ENCODE peak calls at places on chromosomes 12 and 14, in seven cellular contexts. One of them, this sample, is unnamed.

GRCh38 chr14:100076630-100077029 is 11.4 kb downstream of the EVL start:
- DNase-seq in left lung: peak; percentile 59
- DNase-seq in tibial artery: peak; percentile 71
- DNase-seq in hepatocyte: peak; percentile 43
- DNase-seq in H9: no peak
- DNase-seq in heart right ventricle: peak; percentile 40
- DNase-seq in left ventricle myocardium inferior: peak; percentile 35
- DNase-seq in this sample: no peak

GRCh38 chr12:51351913-51352532 is 5.5 kb upstream of the CELA1 start:
- DNase-seq in left lung: no peak
- DNase-seq in tibial artery: no peak
- DNase-seq in hepatocyte: peak; percentile 75
- DNase-seq in H9: peak; percentile 91
- DNase-seq in heart right ventricle: no peak
- DNase-seq in left ventricle myocardium inferior: no peak
- DNase-seq in this sample: peak; percentile 52

GRCh38 chr12:116502141-116502725 is 56.9 kb upstream of the MAP1LC3B2 start:
- DNase-seq in left lung: no peak
- DNase-seq in tibial artery: no peak
- DNase-seq in hepatocyte: no peak
- DNase-seq in H9: no peak
- DNase-seq in heart right ventricle: no peak
- DNase-seq in left ventricle myocardium inferior: no peak
- DNase-seq in this sample: no peak

GRCh38 chr14:35405304-35405996 is 901 bp upstream of the NFKBIA start:
- DNase-seq in left lung: no peak
- DNase-seq in tibial artery: peak; percentile 83
- DNase-seq in hepatocyte: peak; percentile 56
- DNase-seq in H9: no peak
- DNase-seq in heart right ventricle: no peak
- DNase-seq in left ventricle myocardium inferior: peak; percentile 42
- DNase-seq in this sample: no peak

GRCh38 chr12:38588618-38589309 is 272.2 kb downstream of the ALG10B start:
- DNase-seq in left lung: no peak
- DNase-seq in tibial artery: no peak
- DNase-seq in hepatocyte: no peak
- DNase-seq in H9: no peak
- DNase-seq in heart right ventricle: no peak
- DNase-seq in left ventricle myocardium inferior: no peak
- DNase-seq in this sample: no peak

GRCh38 chr14:74299061-74299545 is 3.6 kb downstream of the ABCD4 start:
- DNase-seq in left lung: no peak
- DNase-seq in tibial artery: no peak
- DNase-seq in hepatocyte: no peak
- DNase-seq in H9: no peak
- DNase-seq in heart right ventricle: no peak
- DNase-seq in left ventricle myocardium inferior: no peak
- DNase-seq in this sample: no peak

GRCh38 chr12:79933580-79934264 is 1.2 kb downstream of the PPP1R12A start:
- DNase-seq in left lung: no peak
- DNase-seq in tibial artery: no peak
- DNase-seq in hepatocyte: no peak
- DNase-seq in H9: no peak
- DNase-seq in heart right ventricle: no peak
- DNase-seq in left ventricle myocardium inferior: no peak
- DNase-seq in this sample: no peak

GRCh38 chr14:63510538-63510937 is 32.6 kb downstream of the PPP2R5E start:
- DNase-seq in left lung: no peak
- DNase-seq in tibial artery: no peak
- DNase-seq in hepatocyte: no peak
- DNase-seq in H9: no peak
- DNase-seq in heart right ventricle: no peak
- DNase-seq in left ventricle myocardium inferior: no peak
- DNase-seq in this sample: no peak

GRCh38 chr12:113208041-113208934 is 13.0 kb upstream of the TPCN1 start:
- DNase-seq in left lung: peak; percentile 65
- DNase-seq in tibial artery: no peak
- DNase-seq in hepatocyte: no peak
- DNase-seq in H9: no peak
- DNase-seq in heart right ventricle: peak; percentile 46
- DNase-seq in left ventricle myocardium inferior: peak; percentile 38
- DNase-seq in this sample: no peak

GRCh38 chr12:31122481-31122880 is 48.8 kb downstream of the DDX11 start:
- DNase-seq in left lung: no peak
- DNase-seq in tibial artery: no peak
- DNase-seq in hepatocyte: no peak
- DNase-seq in H9: no peak
- DNase-seq in heart right ventricle: no peak
- DNase-seq in left ventricle myocardium inferior: no peak
- DNase-seq in this sample: no peak

GRCh38 chr14:91753501-91754128 is 21.7 kb upstream of the CATSPERB start:
- DNase-seq in left lung: no peak
- DNase-seq in tibial artery: no peak
- DNase-seq in hepatocyte: no peak
- DNase-seq in H9: no peak
- DNase-seq in heart right ventricle: no peak
- DNase-seq in left ventricle myocardium inferior: no peak
- DNase-seq in this sample: no peak

GRCh38 chr12:120468846-120469449 is 600 bp downstream of the SRSF9 start:
- DNase-seq in left lung: peak; percentile 38
- DNase-seq in tibial artery: peak; percentile 73
- DNase-seq in hepatocyte: peak; percentile 46
- DNase-seq in H9: no peak
- DNase-seq in heart right ventricle: peak; percentile 49
- DNase-seq in left ventricle myocardium inferior: peak; percentile 39
- DNase-seq in this sample: peak; percentile 41

GRCh38 chr12:57096099-57096572 is 7.2 kb downstream of the NAB2 start:
- DNase-seq in left lung: no peak
- DNase-seq in tibial artery: no peak
- DNase-seq in hepatocyte: peak; percentile 47
- DNase-seq in H9: no peak
- DNase-seq in heart right ventricle: no peak
- DNase-seq in left ventricle myocardium inferior: no peak
- DNase-seq in this sample: no peak

GRCh38 chr12:4862809-4863208 is 46.9 kb upstream of the KCNA1 start:
- DNase-seq in left lung: no peak
- DNase-seq in tibial artery: no peak
- DNase-seq in hepatocyte: no peak
- DNase-seq in H9: no peak
- DNase-seq in heart right ventricle: no peak
- DNase-seq in left ventricle myocardium inferior: no peak
- DNase-seq in this sample: no peak

GRCh38 chr12:117100851-117101673 is 1.8 kb upstream of the TESC start:
- DNase-seq in left lung: no peak
- DNase-seq in tibial artery: no peak
- DNase-seq in hepatocyte: no peak
- DNase-seq in H9: no peak
- DNase-seq in heart right ventricle: no peak
- DNase-seq in left ventricle myocardium inferior: no peak
- DNase-seq in this sample: no peak

GRCh38 chr12:67305544-67305943 is 36.4 kb downstream of the CAND1 start:
- DNase-seq in left lung: no peak
- DNase-seq in tibial artery: no peak
- DNase-seq in hepatocyte: no peak
- DNase-seq in H9: no peak
- DNase-seq in heart right ventricle: no peak
- DNase-seq in left ventricle myocardium inferior: no peak
- DNase-seq in this sample: no peak

DNA sequence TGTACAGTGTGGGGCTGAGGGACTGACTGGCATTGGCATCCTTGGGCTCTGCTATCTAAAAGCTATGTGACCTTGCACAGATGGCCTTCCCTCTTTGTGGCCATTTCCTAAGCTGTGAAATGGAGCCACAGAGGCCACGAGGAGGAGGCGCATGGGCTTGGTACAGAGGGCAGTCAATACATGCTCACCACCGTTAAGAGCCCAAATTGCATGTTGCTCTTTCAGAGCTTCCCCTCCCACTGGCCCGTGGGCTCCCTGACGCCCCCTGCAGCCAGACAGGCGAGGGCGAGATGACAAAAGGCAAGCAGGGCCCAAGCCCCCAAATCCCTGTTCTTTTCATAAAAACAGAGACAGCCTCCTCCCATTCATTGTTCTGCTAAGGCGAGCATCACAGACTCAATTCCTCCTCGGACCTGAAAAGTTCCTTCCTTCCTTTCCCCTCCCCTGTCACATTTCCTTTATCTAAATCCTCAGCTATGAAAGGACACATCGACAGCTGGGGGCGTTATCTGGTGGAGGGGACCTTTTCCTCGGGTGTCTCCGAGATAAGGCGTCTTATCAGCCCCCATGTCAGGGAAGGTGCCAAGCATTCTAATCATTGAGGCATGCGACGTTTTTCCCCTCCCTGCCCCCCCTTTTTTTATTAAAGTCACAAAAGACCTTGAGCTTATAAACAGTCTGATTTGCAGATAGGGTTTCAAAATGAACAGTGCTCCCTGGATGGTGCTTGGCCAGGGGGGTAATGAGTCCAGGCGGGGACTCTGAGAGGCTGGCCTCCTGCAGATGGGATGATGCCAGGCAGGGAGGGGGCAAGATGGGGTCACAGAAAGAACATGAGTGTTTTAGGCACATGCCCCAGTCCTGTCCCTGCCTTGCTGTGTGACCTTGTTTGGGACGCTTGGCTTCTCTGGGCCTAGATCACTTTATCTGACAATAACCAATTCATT is 26.4 kb downstream of the FAM222A start:
- DNase-seq in left lung: peak; percentile 10
- DNase-seq in tibial artery: peak; percentile 41
- DNase-seq in hepatocyte: no peak
- DNase-seq in H9: peak; percentile 71
- DNase-seq in heart right ventricle: peak; percentile 7
- DNase-seq in left ventricle myocardium inferior: peak; percentile 4
- DNase-seq in this sample: peak; percentile 34
- TF ChIP-seq CTCF in left lung: no peak
- TF ChIP-seq CTCF in tibial artery: no peak
- TF ChIP-seq CTCF in hepatocyte: peak; percentile 19
- TF ChIP-seq CTCF in H9: peak; percentile 79
- TF ChIP-seq CTCF in heart right ventricle: peak; percentile 19
- TF ChIP-seq CTCF in left ventricle myocardium inferior: peak; percentile 25
- TF ChIP-seq CTCF in this sample: peak; percentile 11

GRCh38 chr14:65336191-65336591 is 76.3 kb upstream of the FUT8 start:
- DNase-seq in left lung: no peak
- DNase-seq in tibial artery: no peak
- DNase-seq in hepatocyte: peak; percentile 35
- DNase-seq in H9: no peak
- DNase-seq in heart right ventricle: no peak
- DNase-seq in left ventricle myocardium inferior: no peak
- DNase-seq in this sample: no peak
- H3K9me3 ChIP-seq in left lung: no peaks in the 10 kb centered on the region
- H3K9me3 ChIP-seq in tibial artery: no peaks in the 10 kb centered on the region
- H3K9me3 ChIP-seq in hepatocyte: no peaks in the 10 kb centered on the region
- H3K9me3 ChIP-seq in H9: no peaks in the 10 kb centered on the region
- H3K9me3 ChIP-seq in heart right ventricle: no peaks in the 10 kb centered on the region
- H3K9me3 ChIP-seq in left ventricle myocardium inferior: no peaks in the 10 kb centered on the region
- H3K9me3 ChIP-seq in this sample: no peaks in the 10 kb centered on the region

GRCh38 chr14:69767369-69767999 is 542 bp downstream of the SRSF5 start:
- DNase-seq in left lung: peak; percentile 94
- DNase-seq in tibial artery: peak; percentile 94
- DNase-seq in hepatocyte: peak; percentile 96
- DNase-seq in H9: peak; percentile 92
- DNase-seq in heart right ventricle: peak; percentile 93
- DNase-seq in left ventricle myocardium inferior: peak; percentile 89
- DNase-seq in this sample: peak; percentile 89
- H3K4me1 ChIP-seq in left lung: peaks cover 14% of the 10 kb centered on the region
- H3K4me1 ChIP-seq in tibial artery: peaks cover 45% of the 10 kb centered on the region
- H3K4me1 ChIP-seq in hepatocyte: peaks cover 21% of the 10 kb centered on the region
- H3K4me1 ChIP-seq in H9: no peaks in the 10 kb centered on the region
- H3K4me1 ChIP-seq in heart right ventricle: peaks cover 53% of the 10 kb centered on the region
- H3K4me1 ChIP-seq in left ventricle myocardium inferior: peaks cover 64% of the 10 kb centered on the region
- H3K4me1 ChIP-seq in this sample: peaks cover 19% of the 10 kb centered on the region

DNA sequence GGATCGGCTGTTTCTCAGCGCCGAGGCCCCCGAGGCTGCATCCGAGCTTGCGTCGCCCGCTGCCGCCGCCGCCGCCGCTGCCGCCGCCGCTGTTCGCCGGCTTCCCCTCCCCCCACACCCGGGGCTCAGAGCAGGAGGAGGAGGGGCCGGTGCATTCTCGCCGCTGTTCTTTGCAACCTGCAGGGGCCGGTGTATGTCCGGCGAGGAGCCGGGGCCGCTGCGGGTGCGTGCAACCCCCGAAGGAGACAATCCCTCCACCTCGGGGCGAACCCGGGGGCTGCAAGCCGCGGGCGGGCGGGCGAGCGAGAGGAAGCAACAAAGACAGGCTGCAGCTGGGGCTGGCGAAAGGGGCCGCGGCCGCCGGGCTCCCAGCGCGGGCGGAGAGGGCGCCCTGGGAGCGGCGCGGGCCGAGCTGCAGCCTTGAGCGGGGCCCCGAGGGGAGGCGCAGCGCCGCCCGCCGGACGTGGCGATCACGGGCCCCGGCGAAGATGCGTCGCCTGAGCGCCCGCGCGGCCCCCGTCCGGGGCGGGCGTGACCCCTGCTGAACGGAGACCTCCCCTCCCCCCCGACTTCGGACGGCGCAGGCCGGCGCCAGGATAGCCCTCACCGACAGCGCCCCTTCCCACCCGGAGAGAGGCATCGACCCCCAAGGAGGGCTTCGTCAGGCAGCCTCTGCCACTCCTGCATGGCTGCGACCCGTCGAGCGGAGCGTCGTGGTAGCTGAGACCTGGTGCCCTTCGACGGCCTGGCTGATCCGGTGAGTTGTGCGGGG is 702 bp downstream of the FAM222A start:
- DNase-seq in left lung: peak; percentile 62
- DNase-seq in tibial artery: no peak
- DNase-seq in hepatocyte: peak; percentile 87
- DNase-seq in H9: peak; percentile 80
- DNase-seq in heart right ventricle: peak; percentile 72
- DNase-seq in left ventricle myocardium inferior: peak; percentile 73
- DNase-seq in this sample: peak; percentile 85
- TF ChIP-seq CTCF in left lung: no peak
- TF ChIP-seq CTCF in tibial artery: no peak
- TF ChIP-seq CTCF in hepatocyte: peak; percentile 7
- TF ChIP-seq CTCF in H9: peak; percentile 33
- TF ChIP-seq CTCF in heart right ventricle: peak; percentile 24
- TF ChIP-seq CTCF in left ventricle myocardium inferior: peak; percentile 50
- TF ChIP-seq CTCF in this sample: peak; percentile 32

GRCh38 chr12:132345555-132346200 is 16.3 kb upstream of the GALNT9 start:
- DNase-seq in left lung: no peak
- DNase-seq in tibial artery: no peak
- DNase-seq in hepatocyte: no peak
- DNase-seq in H9: no peak
- DNase-seq in heart right ventricle: peak; percentile 6
- DNase-seq in left ventricle myocardium inferior: no peak
- DNase-seq in this sample: no peak

GRCh38 chr12:132345126-132345525 is 15.7 kb upstream of the GALNT9 start:
- DNase-seq in left lung: no peak
- DNase-seq in tibial artery: no peak
- DNase-seq in hepatocyte: no peak
- DNase-seq in H9: no peak
- DNase-seq in heart right ventricle: no peak
- DNase-seq in left ventricle myocardium inferior: no peak
- DNase-seq in this sample: no peak

GRCh38 chr12:132347471-132347855 is 18.1 kb upstream of the GALNT9 start:
- DNase-seq in left lung: no peak
- DNase-seq in tibial artery: no peak
- DNase-seq in hepatocyte: no peak
- DNase-seq in H9: no peak
- DNase-seq in heart right ventricle: no peak
- DNase-seq in left ventricle myocardium inferior: no peak
- DNase-seq in this sample: no peak

GRCh38 chr12:132348176-132348575 is 18.8 kb upstream of the GALNT9 start:
- DNase-seq in left lung: no peak
- DNase-seq in tibial artery: no peak
- DNase-seq in hepatocyte: no peak
- DNase-seq in H9: no peak
- DNase-seq in heart right ventricle: no peak
- DNase-seq in left ventricle myocardium inferior: no peak
- DNase-seq in this sample: no peak

GRCh38 chr12:132346496-132347470 is 17.4 kb upstream of the GALNT9 start:
- DNase-seq in left lung: no peak
- DNase-seq in tibial artery: no peak
- DNase-seq in hepatocyte: no peak
- DNase-seq in H9: no peak
- DNase-seq in heart right ventricle: peak; percentile 8
- DNase-seq in left ventricle myocardium inferior: no peak
- DNase-seq in this sample: no peak
- H3K9me3 ChIP-seq in left lung: no peaks in the 10 kb centered on the region
- H3K9me3 ChIP-seq in tibial artery: no peaks in the 10 kb centered on the region
- H3K9me3 ChIP-seq in hepatocyte: no peaks in the 10 kb centered on the region
- H3K9me3 ChIP-seq in H9: no peaks in the 10 kb centered on the region
- H3K9me3 ChIP-seq in heart right ventricle: no peaks in the 10 kb centered on the region
- H3K9me3 ChIP-seq in left ventricle myocardium inferior: no peaks in the 10 kb centered on the region
- H3K9me3 ChIP-seq in this sample: no peaks in the 10 kb centered on the region